ENCODE peak calls at places on chromosome 11, in six cellular contexts. One of them, this sample, is unnamed.

GRCh38 chr11:34240150-34240494 is 117.7 kb downstream of the ABTB2 start:
- DNase-seq in HL-60: no peak
- DNase-seq in vagina: no peak
- DNase-seq in WTC11: no peak
- DNase-seq in kidney epithelial cell: no peak
- DNase-seq in psoas muscle: no peak
- DNase-seq in this sample: no peak

GRCh38 chr11:107713009-107713408 is 1.2 kb upstream of the SLN start:
- DNase-seq in vagina: no peak
- DNase-seq in WTC11: no peak
- DNase-seq in kidney epithelial cell: no peak
- DNase-seq in psoas muscle: no peak
- DNase-seq in HL-60: no peak
- DNase-seq in this sample: no peak

GRCh38 chr11:125192717-125193116 is 28.2 kb downstream of the PKNOX2 start:
- DNase-seq in psoas muscle: no peak
- DNase-seq in WTC11: no peak
- DNase-seq in kidney epithelial cell: no peak
- DNase-seq in HL-60: no peak
- DNase-seq in vagina: no peak
- DNase-seq in this sample: no peak

GRCh38 chr11:78319453-78319955 is 98.1 kb downstream of the GAB2 start:
- DNase-seq in kidney epithelial cell: no peak
- DNase-seq in psoas muscle: no peak
- DNase-seq in WTC11: no peak
- DNase-seq in HL-60: no peak
- DNase-seq in vagina: no peak
- DNase-seq in this sample: no peak

GRCh38 chr11:116454020-116454645 is 318.7 kb downstream of the BUD13 start:
- DNase-seq in psoas muscle: no peak
- DNase-seq in kidney epithelial cell: peak; percentile 10
- DNase-seq in vagina: no peak
- DNase-seq in HL-60: peak; percentile 13
- DNase-seq in WTC11: peak; percentile 76
- DNase-seq in this sample: peak; percentile 52

GRCh38 chr11:74380746-74381439 is 17.3 kb downstream of the PGM2L1 start:
- DNase-seq in kidney epithelial cell: no peak
- DNase-seq in WTC11: no peak
- DNase-seq in psoas muscle: no peak
- DNase-seq in vagina: no peak
- DNase-seq in HL-60: no peak
- DNase-seq in this sample: no peak

GRCh38 chr11:69883292-69884255 is 64.4 kb upstream of the FGF3 start:
- DNase-seq in vagina: no peak
- DNase-seq in WTC11: no peak
- DNase-seq in kidney epithelial cell: no peak
- DNase-seq in psoas muscle: no peak
- DNase-seq in HL-60: no peak
- DNase-seq in this sample: no peak

GRCh38 chr11:93525601-93526000 is 17.6 kb downstream of the SMCO4 start:
- DNase-seq in vagina: no peak
- DNase-seq in kidney epithelial cell: no peak
- DNase-seq in psoas muscle: peak; percentile 30
- DNase-seq in WTC11: no peak
- DNase-seq in HL-60: no peak
- DNase-seq in this sample: no peak

GRCh38 chr11:59756496-59756840 is 1.3 kb downstream of the STX3 start:
- DNase-seq in kidney epithelial cell: no peak
- DNase-seq in psoas muscle: no peak
- DNase-seq in vagina: no peak
- DNase-seq in HL-60: no peak
- DNase-seq in WTC11: no peak
- DNase-seq in this sample: no peak

GRCh38 chr11:19288256-19288655 is 47.5 kb upstream of the E2F8 start:
- DNase-seq in WTC11: no peak
- DNase-seq in psoas muscle: no peak
- DNase-seq in HL-60: no peak
- DNase-seq in kidney epithelial cell: no peak
- DNase-seq in vagina: no peak
- DNase-seq in this sample: no peak

GRCh38 chr11:17551347-17552040 is 4.4 kb downstream of the OTOG start:
- DNase-seq in kidney epithelial cell: no peak
- DNase-seq in vagina: no peak
- DNase-seq in psoas muscle: no peak
- DNase-seq in HL-60: no peak
- DNase-seq in WTC11: no peak
- DNase-seq in this sample: no peak

GRCh38 chr11:45025716-45026492 is 75.2 kb upstream of the TP53I11 start:
- DNase-seq in WTC11: no peak
- DNase-seq in psoas muscle: peak; percentile 66
- DNase-seq in vagina: no peak
- DNase-seq in HL-60: peak; percentile 23
- DNase-seq in kidney epithelial cell: no peak
- DNase-seq in this sample: no peak

GRCh38 chr11:16825968-16826367 is 87.5 kb downstream of the C11orf58 start:
- DNase-seq in psoas muscle: no peak
- DNase-seq in vagina: no peak
- DNase-seq in kidney epithelial cell: no peak
- DNase-seq in WTC11: no peak
- DNase-seq in HL-60: no peak
- DNase-seq in this sample: no peak

GRCh38 chr11:3942160-3942955 is 86.9 kb downstream of the STIM1 start:
- DNase-seq in psoas muscle: no peak
- DNase-seq in vagina: peak; percentile 77
- DNase-seq in HL-60: no peak
- DNase-seq in WTC11: no peak
- DNase-seq in kidney epithelial cell: no peak
- DNase-seq in this sample: no peak

GRCh38 chr11:61730222-61730994 is 22.0 kb upstream of the MYRF start:
- DNase-seq in kidney epithelial cell: no peak
- DNase-seq in psoas muscle: no peak
- DNase-seq in WTC11: no peak
- DNase-seq in vagina: no peak
- DNase-seq in HL-60: no peak
- DNase-seq in this sample: no peak

GRCh38 chr11:67483901-67484665 is 1.3 kb downstream of the AIP start:
- DNase-seq in WTC11: no peak
- DNase-seq in kidney epithelial cell: no peak
- DNase-seq in psoas muscle: no peak
- DNase-seq in HL-60: no peak
- DNase-seq in vagina: no peak
- DNase-seq in this sample: no peak

GRCh38 chr11:7480132-7480531 is 5.2 kb upstream of the OLFML1 start:
- DNase-seq in kidney epithelial cell: no peak
- DNase-seq in vagina: no peak
- DNase-seq in WTC11: no peak
- DNase-seq in psoas muscle: no peak
- DNase-seq in HL-60: no peak
- DNase-seq in this sample: no peak

GRCh38 chr11:10778217-10778970 is 27.3 kb downstream of the CTR9 start:
- DNase-seq in WTC11: no peak
- DNase-seq in vagina: no peak
- DNase-seq in kidney epithelial cell: no peak
- DNase-seq in psoas muscle: peak; percentile 76
- DNase-seq in HL-60: no peak
- DNase-seq in this sample: no peak

GRCh38 chr11:9039194-9039593 is 35.4 kb upstream of the NRIP3 start:
- DNase-seq in psoas muscle: no peak
- DNase-seq in WTC11: no peak
- DNase-seq in kidney epithelial cell: peak; percentile 74
- DNase-seq in vagina: no peak
- DNase-seq in HL-60: no peak
- DNase-seq in this sample: no peak

GRCh38 chr11:4636962-4637661 is at the start of gene OR51D1:
- DNase-seq in vagina: no peak
- DNase-seq in WTC11: peak; percentile 87
- DNase-seq in HL-60: peak; percentile 61
- DNase-seq in psoas muscle: peak; percentile 54
- DNase-seq in kidney epithelial cell: no peak
- DNase-seq in this sample: peak; percentile 77

GRCh38 chr11:68040957-68041591 is 2.2 kb downstream of the TCIRG1 start:
- DNase-seq in HL-60: no peak
- DNase-seq in vagina: no peak
- DNase-seq in psoas muscle: peak; percentile 18
- DNase-seq in kidney epithelial cell: no peak
- DNase-seq in WTC11: no peak
- DNase-seq in this sample: no peak

GRCh38 chr11:35352107-35352888 is 67.1 kb downstream of the SLC1A2 start:
- DNase-seq in WTC11: no peak
- DNase-seq in kidney epithelial cell: no peak
- DNase-seq in psoas muscle: no peak
- DNase-seq in vagina: no peak
- DNase-seq in HL-60: no peak
- DNase-seq in this sample: no peak

GRCh38 chr11:35554491-35555237 is 29.2 kb upstream of the PAMR1 start:
- DNase-seq in HL-60: no peak
- DNase-seq in WTC11: no peak
- DNase-seq in vagina: no peak
- DNase-seq in psoas muscle: no peak
- DNase-seq in kidney epithelial cell: no peak
- DNase-seq in this sample: no peak

GRCh38 chr11:69914286-69915150 is 95.3 kb upstream of the FGF3 start:
- DNase-seq in WTC11: peak; percentile 14
- DNase-seq in kidney epithelial cell: no peak
- DNase-seq in psoas muscle: no peak
- DNase-seq in vagina: no peak
- DNase-seq in HL-60: no peak
- DNase-seq in this sample: no peak

GRCh38 chr11:33682446-33682845 is 18.2 kb downstream of the C11orf91 start:
- DNase-seq in psoas muscle: no peak
- DNase-seq in HL-60: no peak
- DNase-seq in kidney epithelial cell: no peak
- DNase-seq in vagina: peak; percentile 74
- DNase-seq in WTC11: no peak
- DNase-seq in this sample: no peak

GRCh38 chr11:129374081-129374992 is 1.3 kb upstream of the BARX2 start:
- DNase-seq in WTC11: peak; percentile 28
- DNase-seq in vagina: no peak
- DNase-seq in psoas muscle: peak; percentile 17
- DNase-seq in kidney epithelial cell: no peak
- DNase-seq in HL-60: no peak
- DNase-seq in this sample: no peak

GRCh38 chr11:128802358-128802981 is 64.6 kb downstream of the KCNJ1 start:
- DNase-seq in kidney epithelial cell: no peak
- DNase-seq in psoas muscle: no peak
- DNase-seq in WTC11: peak; percentile 56
- DNase-seq in vagina: no peak
- DNase-seq in HL-60: peak; percentile 7
- DNase-seq in this sample: peak; percentile 40

DNA sequence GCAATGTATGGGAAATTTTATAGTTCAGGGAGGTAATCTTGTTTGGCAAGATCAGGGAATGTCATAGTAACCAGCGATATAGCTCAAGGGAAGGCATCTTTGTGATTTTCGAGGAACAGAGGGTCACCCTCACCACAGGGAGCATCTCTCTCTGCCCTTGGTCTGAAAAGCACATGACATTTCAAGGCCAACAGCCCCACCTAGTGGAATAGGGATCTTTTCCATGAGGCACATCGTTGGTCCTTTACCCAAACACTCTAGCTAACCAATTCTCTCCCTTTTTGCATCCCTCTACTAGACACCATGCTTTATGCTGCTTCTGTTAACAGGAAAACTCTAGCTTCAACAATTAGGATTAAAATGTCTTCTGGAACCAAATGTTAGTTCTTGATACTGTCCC is 179.0 kb downstream of the GRM5 start:
- DNase-seq in WTC11: peak; percentile 57
- DNase-seq in vagina: no peak
- DNase-seq in kidney epithelial cell: no peak
- DNase-seq in psoas muscle: no peak
- DNase-seq in HL-60: peak; percentile 49
- DNase-seq in this sample: peak; percentile 54
- TF ChIP-seq CTCF in WTC11: peak; percentile 45
- TF ChIP-seq CTCF in vagina: no peak
- TF ChIP-seq CTCF in kidney epithelial cell: no peak
- TF ChIP-seq CTCF in psoas muscle: no peak
- TF ChIP-seq CTCF in HL-60: peak; percentile 26
- TF ChIP-seq CTCF in this sample: peak; percentile 63

GRCh38 chr11:1309498-1310314 is at the start of gene TOLLIP:
- DNase-seq in psoas muscle: peak; percentile 97
- DNase-seq in vagina: peak; percentile 96
- DNase-seq in HL-60: peak; percentile 93
- DNase-seq in WTC11: peak; percentile 95
- DNase-seq in kidney epithelial cell: peak; percentile 67
- DNase-seq in this sample: peak; percentile 97
- TF ChIP-seq CTCF in psoas muscle: peak; percentile 7
- TF ChIP-seq CTCF in vagina: peak; percentile 57
- TF ChIP-seq CTCF in HL-60: no peak
- TF ChIP-seq CTCF in WTC11: no peak
- TF ChIP-seq CTCF in kidney epithelial cell: peak; percentile 17
- TF ChIP-seq CTCF in this sample: peak; percentile 31

DNA sequence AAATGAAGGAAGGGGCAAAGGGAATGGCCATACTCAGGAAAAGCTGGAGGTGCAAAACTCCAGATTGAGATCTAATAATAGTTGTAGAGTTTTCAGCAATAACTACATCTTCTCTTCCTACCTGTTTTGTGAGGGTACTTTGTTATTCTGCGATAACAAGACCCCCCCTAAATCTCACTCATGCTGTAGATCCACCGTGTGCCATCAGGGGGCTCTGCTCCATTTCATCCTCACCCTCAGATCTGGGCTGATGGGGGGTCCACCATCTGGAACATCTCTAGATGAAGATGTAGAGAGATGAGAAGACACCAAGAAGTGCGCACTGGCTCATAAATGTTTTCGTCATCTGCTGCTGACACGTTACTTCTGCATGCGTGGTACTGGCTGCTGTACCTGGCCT is 135.9 kb upstream of the KIRREL3 start:
- DNase-seq in WTC11: peak; percentile 25
- DNase-seq in kidney epithelial cell: no peak
- DNase-seq in vagina: no peak
- DNase-seq in psoas muscle: no peak
- DNase-seq in HL-60: no peak
- DNase-seq in this sample: no peak
- TF ChIP-seq CTCF in WTC11: peak; percentile 55
- TF ChIP-seq CTCF in kidney epithelial cell: no peak
- TF ChIP-seq CTCF in vagina: no peak
- TF ChIP-seq CTCF in psoas muscle: no peak
- TF ChIP-seq CTCF in HL-60: no peak
- TF ChIP-seq CTCF in this sample: no peak

GRCh38 chr11:118172356-118172755 is 4.1 kb downstream of the SCN2B start:
- DNase-seq in WTC11: no peak
- DNase-seq in vagina: no peak
- DNase-seq in psoas muscle: no peak
- DNase-seq in kidney epithelial cell: no peak
- DNase-seq in HL-60: no peak
- DNase-seq in this sample: no peak

GRCh38 chr11:118169300-118170140 is 6.9 kb downstream of the SCN2B start:
- DNase-seq in psoas muscle: no peak
- DNase-seq in kidney epithelial cell: no peak
- DNase-seq in WTC11: no peak
- DNase-seq in HL-60: no peak
- DNase-seq in vagina: no peak
- DNase-seq in this sample: no peak

GRCh38 chr11:118170892-118171273 is 5.6 kb downstream of the SCN2B start:
- DNase-seq in WTC11: no peak
- DNase-seq in vagina: no peak
- DNase-seq in psoas muscle: no peak
- DNase-seq in kidney epithelial cell: no peak
- DNase-seq in HL-60: no peak
- DNase-seq in this sample: no peak

GRCh38 chr11:118170231-118170630 is 6.2 kb downstream of the SCN2B start:
- DNase-seq in psoas muscle: no peak
- DNase-seq in vagina: no peak
- DNase-seq in kidney epithelial cell: no peak
- DNase-seq in HL-60: no peak
- DNase-seq in WTC11: no peak
- DNase-seq in this sample: no peak

GRCh38 chr11:118171274-118172062 is 5.0 kb downstream of the SCN2B start:
- DNase-seq in WTC11: peak; percentile 89
- DNase-seq in vagina: no peak
- DNase-seq in HL-60: peak; percentile 62
- DNase-seq in psoas muscle: peak; percentile 65
- DNase-seq in kidney epithelial cell: no peak
- DNase-seq in this sample: peak; percentile 85
- TF ChIP-seq CTCF in WTC11: peak; percentile 92
- TF ChIP-seq CTCF in vagina: peak; percentile 78
- TF ChIP-seq CTCF in HL-60: no peak
- TF ChIP-seq CTCF in psoas muscle: peak; percentile 91
- TF ChIP-seq CTCF in kidney epithelial cell: peak; percentile 89
- TF ChIP-seq CTCF in this sample: peak; percentile 92

This sample was measured in neural crest cell.